ENCODE peak calls at places on chromosomes 16 and 17, in eight cellular contexts. H is cardiac muscle cell, Q is ovary, U is psoas muscle, L is BJ, I is neural progenitor cell, O is small intestine, D is mucosa of descending colon. C is an unnamed sample.

GRCh38 chr16:59878479-59878878 is 1144.4 kb upstream of the GOT2 start:
- DNase-seq in I (no peak), L (no peak), H (peak), Q (no peak), O (no peak), D (no peak), U (no peak), C (peak)

GRCh38 chr17:30378191-30378796 is 433 bp upstream of the CPD start:
- DNase-seq in I (peak), D (peak), H (peak), L (no peak), Q (peak), O (no peak), U (peak), C (no peak)

GRCh38 chr16:67268136-67268579 is 11.2 kb upstream of the PLEKHG4 start:
- DNase-seq in H (peak), Q (no peak), I (no peak), D (no peak), U (peak), O (peak), L (peak), C (no peak)

GRCh38 chr17:35784895-35785294 is 10.5 kb downstream of the MMP28 start:
- DNase-seq in U (no peak), Q (no peak), H (no peak), L (no peak), O (no peak), I (no peak), D (no peak), C (no peak)

GRCh38 chr17:40417258-40417608 is 463 bp downstream of the TOP2A start:
- DNase-seq in H (peak), D (no peak), U (no peak), I (peak), O (peak), L (no peak), Q (no peak), C (no peak)

GRCh38 chr16:47916266-47916665 is 239.5 kb downstream of the ABCC12 start:
- DNase-seq in D (no peak), Q (no peak), I (no peak), U (no peak), L (no peak), H (no peak), O (no peak), C (peak)

GRCh38 chr17:700504-701094 is 14.0 kb downstream of the VPS53 start:
- DNase-seq in Q (no peak), L (no peak), I (peak), D (no peak), U (no peak), H (peak), O (peak), C (no peak)

GRCh38 chr16:67842509-67843342 is 606 bp downstream of the THAP11 start:
- DNase-seq in L (no peak), O (peak), H (peak), Q (peak), D (peak), I (peak), U (peak), C (no peak)

GRCh38 chr16:80511824-80512223 is 29.0 kb upstream of the DYNLRB2 start:
- DNase-seq in L (no peak), Q (no peak), D (no peak), H (no peak), U (no peak), O (no peak), I (no peak), C (no peak)

GRCh38 chr16:30997887-30998711 is 12.3 kb downstream of the STX1B start:
- DNase-seq in D (no peak), H (no peak), I (no peak), L (peak), Q (no peak), U (no peak), O (no peak), C (peak)

GRCh38 chr17:64418506-64419339 is 28.1 kb upstream of the PECAM1 start:
- DNase-seq in Q (no peak), I (peak), H (peak), D (peak), O (peak), U (no peak), L (peak), C (peak)

GRCh38 chr16:27177031-27177774 is 26.1 kb upstream of the KDM8 start:
- DNase-seq in L (no peak), U (no peak), D (no peak), Q (no peak), O (no peak), H (no peak), I (no peak), C (peak)

GRCh38 chr16:81376880-81377279 is 62.1 kb downstream of the GAN start:
- DNase-seq in I (no peak), H (no peak), L (no peak), Q (no peak), D (no peak), U (no peak), O (no peak), C (no peak)

GRCh38 chr17:34639706-34640425 is 60.5 kb downstream of the TMEM132E start:
- DNase-seq in H (no peak), I (no peak), Q (no peak), O (peak), U (no peak), D (no peak), L (no peak), C (no peak)

GRCh38 chr17:63665527-63666214 is 34.3 kb downstream of the LIMD2 start:
- DNase-seq in O (no peak), U (no peak), H (no peak), I (no peak), Q (no peak), L (no peak), D (no peak), C (no peak)

GRCh38 chr17:70271200-70271599 is 101.9 kb downstream of the KCNJ2 start:
- DNase-seq in U (no peak), H (no peak), D (no peak), L (no peak), O (no peak), Q (no peak), I (peak), C (no peak)

GRCh38 chr16:72884037-72884436 is 163.9 kb downstream of the ZFHX3 start:
- DNase-seq in L (no peak), U (no peak), I (no peak), D (no peak), Q (no peak), H (no peak), O (no peak), C (peak)

GRCh38 chr16:15950167-15950854 is 895 bp downstream of the ABCC1 start:
- DNase-seq in O (peak), Q (peak), I (peak), D (peak), H (peak), L (no peak), U (no peak), C (no peak)

GRCh38 chr16:77399066-77399465 is 35.8 kb downstream of the ADAMTS18 start:
- DNase-seq in Q (no peak), O (no peak), H (no peak), I (no peak), L (no peak), U (no peak), D (no peak), C (no peak)

GRCh38 chr17:78486228-78486802 is 90.9 kb downstream of the DNAH17 start:
- DNase-seq in I (no peak), U (no peak), O (no peak), L (no peak), D (no peak), H (no peak), Q (no peak), C (no peak)

GRCh38 chr17:54626146-54626703 is 274.4 kb upstream of the TOM1L1 start:
- DNase-seq in O (no peak), I (peak), D (no peak), U (no peak), L (no peak), H (peak), Q (no peak), C (no peak)

GRCh38 chr17:1872976-1873375 is 43.2 kb downstream of the RPA1 start:
- DNase-seq in D (no peak), O (no peak), I (no peak), Q (no peak), U (no peak), L (no peak), H (no peak), C (no peak)

GRCh38 chr17:18318771-18319450 is 3.8 kb downstream of the SMCR8 start:
- DNase-seq in L (no peak), I (no peak), U (no peak), D (no peak), Q (no peak), H (no peak), O (no peak), C (no peak)

GRCh38 chr17:18315498-18316360 is 636 bp downstream of the SMCR8 start:
- DNase-seq in D (peak), O (no peak), H (no peak), I (no peak), L (no peak), U (no peak), Q (no peak), C (no peak)

GRCh38 chr17:18319604-18320256 is 4.6 kb downstream of the SMCR8 start:
- DNase-seq in L (no peak), I (peak), U (no peak), D (peak), O (peak), H (peak), Q (no peak), C (peak)

GRCh38 chr17:18320301-18320700 is 5.2 kb downstream of the SMCR8 start:
- DNase-seq in U (no peak), D (no peak), H (no peak), L (no peak), I (no peak), Q (no peak), O (no peak), C (no peak)

GRCh38 chr17:18318122-18318521 is 3.0 kb downstream of the SMCR8 start:
- DNase-seq in D (no peak), H (no peak), U (no peak), O (no peak), I (no peak), Q (no peak), L (no peak), C (no peak)
- H3K4me3 ChIP-seq in D (no peak), H (no peak), U (peak), O (no peak), I (no peak), Q (no peak), L (no peak), C (no peak)

GRCh38 chr17:44111777-44112176 is 11.7 kb downstream of the HDAC5 start:
- DNase-seq in U (no peak), D (no peak), Q (no peak), O (no peak), I (no peak), L (no peak), H (no peak), C (no peak)

GRCh38 chr17:44109312-44109630 is 14.2 kb downstream of the HDAC5 start:
- DNase-seq in H (no peak), O (no peak), L (no peak), D (no peak), U (no peak), I (no peak), Q (no peak), C (no peak)

GRCh38 chr17:44110823-44111633 is 12.4 kb downstream of the HDAC5 start:
- DNase-seq in D (peak), Q (peak), L (peak), H (peak), U (peak), I (peak), O (peak), C (peak)

GRCh38 chr17:44108440-44109311 is 14.8 kb downstream of the HDAC5 start:
- DNase-seq in O (no peak), U (peak), D (peak), L (peak), Q (peak), H (no peak), I (no peak), C (peak)

GRCh38 chr17:44110011-44110686 is 13.3 kb downstream of the HDAC5 start:
- DNase-seq in U (no peak), O (no peak), Q (no peak), H (no peak), L (no peak), D (no peak), I (no peak), C (no peak)
- H3K4me3 ChIP-seq in U (peak), O (no peak), Q (peak), H (peak), L (peak), D (no peak), I (no peak), C (peak)

DNA sequence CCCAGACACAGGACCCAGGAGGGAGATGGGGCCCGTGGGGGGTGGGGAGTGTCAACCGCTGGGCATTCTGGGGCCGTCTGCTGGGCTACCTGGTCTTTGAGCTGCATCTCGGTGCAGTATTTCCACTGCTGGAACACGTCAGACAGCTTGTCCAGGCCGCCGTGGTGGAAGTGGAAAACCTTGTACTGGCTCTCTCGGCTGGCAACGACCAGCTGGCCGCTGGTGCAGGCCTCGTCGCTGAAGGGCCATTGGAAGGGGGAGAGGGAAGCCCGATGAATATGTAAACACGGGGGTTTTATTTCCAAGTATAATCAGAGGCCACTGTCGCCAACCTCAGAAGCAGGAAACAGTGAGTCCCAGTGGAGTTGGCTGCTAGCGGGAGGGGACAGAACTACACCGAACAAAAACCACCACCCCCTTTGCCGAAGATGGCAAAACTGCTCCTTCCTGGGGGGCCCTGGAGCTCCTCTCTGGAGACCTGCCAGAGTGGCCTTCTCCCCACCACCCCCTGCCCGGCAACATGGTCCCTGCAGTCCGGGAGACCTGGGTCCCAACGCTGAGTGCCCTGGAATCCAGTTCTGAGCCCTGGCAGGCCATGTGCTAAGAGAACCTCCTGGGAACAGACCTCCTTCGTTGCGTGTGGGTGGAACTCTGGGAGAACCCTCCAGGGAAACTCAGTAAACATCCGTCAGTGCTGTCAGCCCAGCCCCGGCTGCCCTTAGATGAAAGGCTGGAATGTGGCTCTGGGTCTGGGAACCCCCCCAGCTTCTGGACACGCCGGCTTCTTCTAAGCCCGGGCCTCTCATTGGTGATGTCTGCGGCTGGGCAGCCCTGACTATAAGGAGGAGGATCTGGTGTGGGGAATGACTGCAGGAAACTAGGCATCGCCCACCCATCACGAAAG is 84.1 kb downstream of the TBC1D16 start:
- DNase-seq in I (peak), H (peak), Q (peak), U (peak), L (peak), O (peak), D (no peak), C (peak)
- H3K4me3 ChIP-seq in I (peak), H (no peak), Q (no peak), U (peak), L (no peak), O (no peak), D (no peak), C (no peak)

GRCh38 chr16:4749700-4750257 is 15.4 kb downstream of the DNAAF8 start:
- DNase-seq in I (no peak), O (no peak), L (no peak), H (no peak), D (no peak), Q (no peak), U (no peak), C (no peak)

GRCh38 chr16:4746991-4747574 is 12.7 kb downstream of the DNAAF8 start:
- DNase-seq in D (no peak), U (no peak), Q (peak), H (no peak), O (no peak), L (no peak), I (peak), C (no peak)

GRCh38 chr16:4746215-4746614 is 11.9 kb downstream of the DNAAF8 start:
- DNase-seq in D (no peak), O (no peak), I (no peak), U (no peak), L (no peak), Q (no peak), H (no peak), C (no peak)

GRCh38 chr16:4748682-4749411 is 14.5 kb downstream of the DNAAF8 start:
- DNase-seq in I (no peak), O (no peak), U (no peak), H (no peak), D (no peak), L (no peak), Q (no peak), C (no peak)

DNA sequence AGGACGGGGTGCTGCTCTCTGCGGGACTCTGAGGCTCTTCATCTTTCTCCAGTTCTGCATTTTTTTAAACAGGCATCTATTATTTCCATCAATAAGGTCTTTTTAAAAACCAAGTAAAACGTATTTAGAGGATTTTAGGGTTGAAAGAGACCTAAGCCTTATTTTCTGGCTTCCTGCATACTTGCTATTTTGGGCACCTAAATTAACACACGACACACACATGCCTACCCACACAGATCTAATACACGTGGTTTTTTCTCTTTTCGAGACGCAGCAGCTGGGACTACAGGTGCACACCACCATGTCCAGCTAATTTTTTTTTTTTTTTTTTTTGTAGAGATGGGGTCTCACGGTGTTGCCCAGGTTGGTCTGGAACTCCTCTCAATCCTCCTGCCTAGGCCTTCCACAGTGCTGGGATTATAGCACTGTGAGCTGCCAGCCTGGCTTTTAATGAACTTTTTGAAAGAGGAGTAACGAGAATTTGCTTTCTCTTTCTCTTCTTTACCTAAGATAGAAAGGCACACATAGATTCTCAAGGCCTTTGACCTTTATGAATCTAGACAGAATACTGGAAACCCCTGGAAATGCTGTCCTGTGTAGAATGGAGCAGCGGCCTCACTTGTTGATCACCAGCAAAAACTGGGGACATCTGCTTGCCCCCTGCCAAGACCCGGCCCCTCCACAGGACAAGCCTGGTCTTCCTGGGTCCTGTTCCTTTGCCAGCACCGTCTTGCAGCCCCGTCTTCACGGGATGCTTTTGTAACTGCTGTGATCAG is 13.8 kb downstream of the DNAAF8 start:
- DNase-seq in D (no peak), L (no peak), O (no peak), H (no peak), Q (no peak), U (no peak), I (no peak), C (no peak)
- H3K4me3 ChIP-seq in D (no peak), L (no peak), O (no peak), H (no peak), Q (no peak), U (no peak), I (no peak), C (no peak)

DNA sequence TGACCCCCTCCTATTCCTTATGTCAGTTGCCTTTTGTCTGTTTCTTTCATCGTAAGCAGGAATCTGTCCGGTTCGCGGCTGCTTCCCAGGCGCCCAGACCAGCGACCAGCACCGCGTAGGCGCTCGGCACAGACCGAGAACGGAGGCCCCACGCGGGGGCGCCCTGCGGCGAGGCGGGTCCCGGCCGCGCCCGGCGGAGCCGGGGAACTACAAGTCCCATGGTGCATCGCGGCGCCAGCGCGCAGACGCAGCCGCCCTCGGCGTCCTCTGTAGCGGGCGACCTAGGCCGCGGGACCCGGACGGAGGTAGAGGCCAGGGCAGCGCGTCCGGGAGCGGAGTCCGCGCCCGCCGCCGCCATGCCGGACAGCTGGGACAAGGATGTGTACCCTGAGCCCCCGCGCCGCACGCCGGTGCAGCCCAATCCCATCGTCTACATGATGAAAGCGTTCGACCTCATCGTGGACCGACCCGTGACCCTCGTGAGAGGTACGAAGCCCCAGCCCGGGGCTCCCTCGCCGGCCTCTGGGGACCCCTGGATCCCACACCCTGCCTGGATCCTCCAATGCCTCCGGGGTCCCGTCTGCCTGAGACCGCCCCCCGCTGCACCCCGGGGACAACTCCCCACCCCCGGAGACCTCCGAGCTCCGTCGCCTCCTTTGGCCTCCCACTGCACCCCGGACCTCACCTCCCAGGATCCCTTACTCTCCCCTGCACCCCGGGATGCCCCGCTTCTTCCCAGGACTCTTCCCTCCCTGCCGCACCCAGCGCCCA is at the start of gene NDUFB10:
- DNase-seq in O (peak), I (peak), Q (peak), U (peak), D (peak), H (peak), L (peak), C (peak)
- H3K4me3 ChIP-seq in O (peak), I (peak), Q (peak), U (peak), D (peak), H (peak), L (peak), C (peak)

DNA sequence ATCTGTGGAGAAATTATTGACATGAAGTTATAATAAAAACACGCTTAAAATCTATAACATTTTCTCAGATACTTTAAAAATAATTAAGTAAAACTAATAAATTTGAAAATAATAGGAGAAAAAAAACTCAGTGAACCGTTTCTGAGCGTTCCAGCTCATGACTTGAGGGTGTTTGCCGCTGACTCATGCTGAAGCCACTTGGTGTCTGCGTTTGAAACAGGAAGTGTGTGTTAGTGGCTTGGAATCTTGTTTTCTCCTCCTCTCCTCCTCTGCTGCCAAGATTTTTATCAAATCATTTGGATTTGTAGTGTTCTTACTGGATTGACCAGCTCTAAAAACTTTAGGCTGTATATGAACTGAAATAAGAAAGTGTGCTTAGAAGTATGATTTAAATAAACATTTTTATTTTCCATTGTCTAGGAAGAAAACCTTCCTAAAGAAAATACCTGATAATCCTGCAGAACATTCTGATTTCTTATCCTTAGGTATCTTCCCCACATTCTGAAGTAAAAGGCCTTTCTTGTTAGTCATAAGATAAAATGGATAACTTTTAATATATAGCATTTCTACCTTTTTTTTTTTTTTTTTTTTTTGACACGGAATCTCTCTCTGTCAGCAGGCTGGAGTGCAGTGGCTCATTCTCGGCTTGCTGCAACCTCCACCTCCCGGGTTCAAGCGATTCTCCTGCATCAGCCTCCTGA is 30.8 kb downstream of the USP10 start:
- DNase-seq in O (peak), I (no peak), H (peak), D (peak), U (no peak), L (peak), Q (peak), C (peak)
- H3K4me3 ChIP-seq in O (no peak), I (no peak), H (no peak), D (no peak), U (peak), L (no peak), Q (no peak), C (peak)

GRCh38 chr17:48513097-48513496 is 17.7 kb downstream of the HOXB1 start:
- DNase-seq in I (no peak), L (no peak), D (peak), U (no peak), Q (no peak), H (peak), O (peak), C (no peak)
- H3K4me3 ChIP-seq in I (no peak), L (no peak), D (no peak), U (no peak), Q (no peak), H (no peak), O (no peak), C (no peak)